ENCODE peak calls at places on chromosomes 6 and 20, in four cellular contexts. One of them, this sample, is unnamed.

GRCh38 chr6:429515-430121 is 38.1 kb downstream of the IRF4 start:
- DNase-seq in tibial artery: no peak
- DNase-seq in CD8-positive, alpha-beta T cell: no peak
- DNase-seq in mammary epithelial cell: no peak
- DNase-seq in this sample: no peak

GRCh38 chr6:106975699-106976032 is 1.1 kb upstream of the CD24 start:
- DNase-seq in CD8-positive, alpha-beta T cell: no peak
- DNase-seq in mammary epithelial cell: peak
- DNase-seq in tibial artery: no peak
- DNase-seq in this sample: peak

GRCh38 chr6:168410554-168411011 is 30.4 kb upstream of the SMOC2 start:
- DNase-seq in CD8-positive, alpha-beta T cell: peak
- DNase-seq in mammary epithelial cell: no peak
- DNase-seq in tibial artery: no peak
- DNase-seq in this sample: no peak

GRCh38 chr6:90072501-90072900 is 178.2 kb downstream of the GJA10 start:
- DNase-seq in CD8-positive, alpha-beta T cell: no peak
- DNase-seq in tibial artery: no peak
- DNase-seq in mammary epithelial cell: peak
- DNase-seq in this sample: no peak

GRCh38 chr6:45377041-45377554 is 636 bp downstream of the SUPT3H start:
- DNase-seq in tibial artery: no peak
- DNase-seq in mammary epithelial cell: peak
- DNase-seq in CD8-positive, alpha-beta T cell: no peak
- DNase-seq in this sample: peak

GRCh38 chr6:6751615-6752014 is 163.1 kb downstream of the LY86 start:
- DNase-seq in tibial artery: no peak
- DNase-seq in CD8-positive, alpha-beta T cell: no peak
- DNase-seq in mammary epithelial cell: no peak
- DNase-seq in this sample: no peak

GRCh38 chr20:32649697-32650471 is 23.9 kb downstream of the C20orf203 start:
- DNase-seq in mammary epithelial cell: no peak
- DNase-seq in CD8-positive, alpha-beta T cell: no peak
- DNase-seq in tibial artery: no peak
- DNase-seq in this sample: no peak

GRCh38 chr6:42694586-42694985 is 27.8 kb downstream of the PRPH2 start:
- DNase-seq in CD8-positive, alpha-beta T cell: no peak
- DNase-seq in tibial artery: no peak
- DNase-seq in mammary epithelial cell: no peak
- DNase-seq in this sample: peak

GRCh38 chr20:50193169-50193850 is 2.7 kb downstream of the CEBPB start:
- DNase-seq in mammary epithelial cell: peak
- DNase-seq in tibial artery: peak
- DNase-seq in CD8-positive, alpha-beta T cell: no peak
- DNase-seq in this sample: peak

GRCh38 chr20:1295276-1295930 is 29.3 kb downstream of the SNPH start:
- DNase-seq in mammary epithelial cell: no peak
- DNase-seq in CD8-positive, alpha-beta T cell: no peak
- DNase-seq in tibial artery: no peak
- DNase-seq in this sample: no peak

GRCh38 chr6:54718541-54719023 is 128.0 kb upstream of the FAM83B start:
- DNase-seq in mammary epithelial cell: peak
- DNase-seq in CD8-positive, alpha-beta T cell: no peak
- DNase-seq in tibial artery: no peak
- DNase-seq in this sample: no peak

GRCh38 chr6:146770965-146771735 is 172.4 kb downstream of the ADGB start:
- DNase-seq in mammary epithelial cell: no peak
- DNase-seq in tibial artery: peak
- DNase-seq in CD8-positive, alpha-beta T cell: peak
- DNase-seq in this sample: no peak

GRCh38 chr6:126374372-126374771 is 34.5 kb downstream of the CENPW start:
- DNase-seq in mammary epithelial cell: peak
- DNase-seq in CD8-positive, alpha-beta T cell: no peak
- DNase-seq in tibial artery: no peak
- DNase-seq in this sample: no peak

GRCh38 chr6:75347797-75348610 is 63.4 kb upstream of the TMEM30A start:
- DNase-seq in mammary epithelial cell: no peak
- DNase-seq in tibial artery: no peak
- DNase-seq in CD8-positive, alpha-beta T cell: no peak
- DNase-seq in this sample: peak

GRCh38 chr6:167676000-167676665 is 150.6 kb upstream of the AFDN start:
- DNase-seq in CD8-positive, alpha-beta T cell: no peak
- DNase-seq in tibial artery: peak
- DNase-seq in mammary epithelial cell: no peak
- DNase-seq in this sample: no peak

DNA sequence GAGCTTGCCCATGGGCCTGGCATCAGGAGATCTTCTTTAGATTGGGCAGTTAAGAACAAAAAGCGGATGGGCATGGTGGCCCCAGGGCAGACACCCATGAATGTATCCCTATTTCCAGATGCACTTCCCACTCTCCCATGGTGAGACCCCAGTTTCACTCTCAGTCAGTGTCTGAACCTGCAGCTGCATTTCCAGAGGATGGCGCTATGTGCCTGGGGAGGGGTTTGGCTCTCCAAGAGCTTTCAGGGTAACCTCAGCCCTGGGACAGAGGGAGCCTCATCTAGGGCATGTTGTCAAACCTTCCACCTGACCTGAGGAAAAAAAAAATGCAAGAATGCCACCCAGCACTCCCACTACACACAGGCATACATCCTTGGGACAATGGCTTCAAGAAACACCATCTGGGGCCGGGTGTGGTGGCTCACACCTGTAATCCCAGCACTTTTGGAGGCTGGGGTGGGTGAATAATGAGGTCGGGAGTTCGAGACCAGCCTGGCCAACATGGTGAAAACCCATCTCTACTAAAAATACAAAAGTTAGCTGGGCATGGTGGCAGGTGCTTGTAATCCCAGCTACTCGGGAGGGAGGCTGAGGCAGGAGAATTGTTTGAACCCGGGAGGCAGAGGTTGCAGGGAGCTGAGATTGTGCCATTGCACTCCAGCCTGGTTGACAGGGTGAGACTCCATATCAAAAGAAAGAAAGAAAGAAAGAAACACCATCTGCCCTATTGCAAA is 1.9 kb downstream of the CST9L start:
- DNase-seq in mammary epithelial cell: no peak
- DNase-seq in tibial artery: no peak
- DNase-seq in CD8-positive, alpha-beta T cell: no peak
- DNase-seq in this sample: no peak
- TF ChIP-seq CTCF in mammary epithelial cell: no peak
- TF ChIP-seq CTCF in tibial artery: no peak
- TF ChIP-seq CTCF in CD8-positive, alpha-beta T cell: no peak
- TF ChIP-seq CTCF in this sample: no peak

GRCh38 chr20:59605691-59606364 is 1.5 kb downstream of the PHACTR3 start:
- DNase-seq in CD8-positive, alpha-beta T cell: no peak
- DNase-seq in mammary epithelial cell: no peak
- DNase-seq in tibial artery: no peak
- DNase-seq in this sample: no peak

GRCh38 chr20:59602546-59603080 is 1.7 kb upstream of the PHACTR3 start:
- DNase-seq in tibial artery: no peak
- DNase-seq in CD8-positive, alpha-beta T cell: no peak
- DNase-seq in mammary epithelial cell: no peak
- DNase-seq in this sample: no peak

GRCh38 chr20:59603176-59603575 is 1.2 kb upstream of the PHACTR3 start:
- DNase-seq in CD8-positive, alpha-beta T cell: no peak
- DNase-seq in tibial artery: no peak
- DNase-seq in mammary epithelial cell: no peak
- DNase-seq in this sample: no peak

GRCh38 chr20:59604770-59605665 is 678 bp downstream of the PHACTR3 start:
- DNase-seq in CD8-positive, alpha-beta T cell: no peak
- DNase-seq in tibial artery: no peak
- DNase-seq in mammary epithelial cell: no peak
- DNase-seq in this sample: no peak

DNA sequence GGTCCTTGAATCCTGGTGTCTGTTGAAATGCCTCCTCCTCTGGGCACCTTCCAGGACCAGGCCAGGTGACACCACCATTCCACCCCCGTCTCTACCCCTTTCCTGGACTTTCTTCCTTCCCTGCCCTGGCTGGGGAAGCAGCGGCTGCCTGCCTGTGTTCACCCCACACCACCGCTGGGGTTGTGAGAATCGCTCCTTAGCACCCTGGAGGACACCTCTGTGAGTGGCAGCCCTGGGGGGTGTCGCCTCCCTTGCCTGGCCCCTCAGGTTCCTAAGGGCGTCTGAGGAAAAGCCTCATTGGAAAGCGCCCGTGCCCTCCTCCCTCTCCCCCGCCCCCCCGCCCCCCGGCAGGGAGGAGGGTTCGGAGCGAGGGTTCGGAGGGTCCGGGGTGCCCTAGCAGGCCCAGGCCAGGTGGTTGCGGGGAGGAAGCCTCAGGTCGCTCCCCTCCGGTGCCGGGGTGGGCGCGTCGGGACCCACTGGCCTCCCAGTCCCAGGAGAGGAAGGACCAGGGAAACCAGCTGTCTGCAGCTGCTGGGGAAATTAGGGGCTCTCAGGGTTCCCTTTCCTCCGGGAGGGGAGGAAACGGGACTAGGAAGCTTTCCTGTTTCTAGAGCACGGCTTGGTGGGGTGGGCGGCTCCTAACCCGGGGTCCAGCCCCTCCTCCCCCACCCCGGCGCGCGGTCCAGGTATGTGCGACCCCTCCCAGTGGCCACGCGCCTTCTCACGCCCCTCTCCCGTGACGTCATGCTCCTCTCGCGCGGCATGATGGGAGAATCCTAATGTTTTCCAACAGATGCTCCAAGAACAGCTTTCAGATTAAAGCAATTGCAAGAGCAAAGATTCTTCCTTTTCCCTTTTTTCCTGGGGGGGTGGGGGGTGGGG is at the start of gene PHACTR3:
- DNase-seq in mammary epithelial cell: no peak
- DNase-seq in CD8-positive, alpha-beta T cell: no peak
- DNase-seq in tibial artery: no peak
- DNase-seq in this sample: no peak
- H3K4me3 ChIP-seq in mammary epithelial cell: no peak
- H3K4me3 ChIP-seq in CD8-positive, alpha-beta T cell: no peak
- H3K4me3 ChIP-seq in tibial artery: no peak
- H3K4me3 ChIP-seq in this sample: no peak

GRCh38 chr20:46303176-46303956 is 4.9 kb downstream of the CDH22 start:
- DNase-seq in CD8-positive, alpha-beta T cell: no peak
- DNase-seq in mammary epithelial cell: no peak
- DNase-seq in tibial artery: no peak
- DNase-seq in this sample: no peak
- TF ChIP-seq CTCF in CD8-positive, alpha-beta T cell: no peak
- TF ChIP-seq CTCF in mammary epithelial cell: no peak
- TF ChIP-seq CTCF in tibial artery: no peak
- TF ChIP-seq CTCF in this sample: no peak

DNA sequence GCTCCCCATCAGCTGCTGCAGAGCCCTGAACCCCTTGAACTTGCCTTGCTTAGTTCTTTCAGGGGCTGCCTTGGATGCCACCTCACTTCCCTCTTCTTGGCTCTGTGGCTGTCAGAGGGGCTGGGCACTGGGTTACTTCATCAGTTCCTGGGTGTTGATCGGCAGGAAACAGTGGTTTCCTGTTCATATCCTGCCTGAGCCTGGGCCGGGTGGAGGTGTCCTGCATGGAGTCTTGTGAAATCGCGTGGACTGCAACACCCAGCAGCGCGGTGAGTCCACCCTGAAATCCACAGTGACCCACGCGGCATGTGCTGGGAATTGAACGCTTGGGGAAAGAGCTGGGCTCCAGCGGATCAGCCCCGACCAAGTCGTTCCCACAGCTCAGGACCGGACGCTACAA is 97.5 kb downstream of the CDH26 start:
- DNase-seq in CD8-positive, alpha-beta T cell: peak
- DNase-seq in tibial artery: peak
- DNase-seq in mammary epithelial cell: peak
- DNase-seq in this sample: no peak
- H3K4me3 ChIP-seq in CD8-positive, alpha-beta T cell: peak
- H3K4me3 ChIP-seq in tibial artery: no peak
- H3K4me3 ChIP-seq in mammary epithelial cell: peak
- H3K4me3 ChIP-seq in this sample: no peak